ENCODE peak calls at places on chromosome 10, in six cellular contexts. I is naive thymus-derived CD8-positive, alpha-beta T cell; A is left lung; S is iPS DF 6.9; P is fibroblast of gingiva; N is GM12891. X is an unnamed sample.

GRCh38 chr10:23439452-23439919 is 611 bp downstream of the OTUD1 start:
- DNase-seq in N (no peak), I (no peak), S (no peak), A (no peak), P (no peak), X (no peak)

GRCh38 chr10:46559231-46559671 is 2.8 kb upstream of the GPRIN2 start:
- DNase-seq in P (no peak), S (no peak), A (peak; percentile 27), N (no peak), I (peak; percentile 0), X (no peak)

GRCh38 chr10:59099536-59099935 is 76.9 kb upstream of the PHYHIPL start:
- DNase-seq in P (peak; percentile 28), A (no peak), S (no peak), I (no peak), N (no peak), X (no peak)

GRCh38 chr10:92757066-92757716 is 67.4 kb downstream of the HHEX start:
- DNase-seq in I (no peak), P (peak; percentile 81), S (peak; percentile 9), A (peak; percentile 90), N (peak; percentile 39), X (peak; percentile 75)

GRCh38 chr10:72335394-72336258 is 19.1 kb downstream of the DNAJB12 start:
- DNase-seq in S (no peak), P (peak; percentile 71), I (no peak), N (no peak), A (no peak), X (peak; percentile 68)

GRCh38 chr10:73159038-73159648 is 8.7 kb downstream of the ECD start:
- DNase-seq in I (peak; percentile 65), A (peak; percentile 34), S (peak; percentile 9), P (peak; percentile 44), N (no peak), X (peak; percentile 60)

GRCh38 chr10:88226891-88227290 is 356.2 kb downstream of the RNLS start:
- DNase-seq in A (no peak), P (no peak), S (no peak), N (no peak), I (no peak), X (no peak)

GRCh38 chr10:58512470-58513188 is at the start of gene BICC1:
- DNase-seq in P (peak; percentile 66), I (no peak), S (no peak), N (no peak), A (peak; percentile 35), X (peak; percentile 22)

X was measured in GM10248.